ENCODE peak calls at places on chromosomes 3 and 15, in six cellular contexts. J is G401; F is stimulated activated CD8-positive, alpha-beta memory T cell treated with anti-CD3 and anti-CD28 coated beads, Interleukin-4, amount 100 ng/mL, for 48 hours; R is glutamatergic neuron; H is HT-29; V is AG10803. I is an unnamed sample.

GRCh38 chr15:58546066-58546591 is 114.3 kb downstream of the LIPC start:
- DNase-seq in J (no peak), V (no peak), R (no peak), F (no peak), H (no peak), I (no peak)

GRCh38 chr15:50751394-50751793 is 14.1 kb downstream of the SPPL2A start:
- DNase-seq in H (no peak), J (no peak), V (no peak), F (no peak), R (no peak), I (no peak)

GRCh38 chr15:28098766-28099554 is at the start of gene OCA2:
- DNase-seq in V (peak), F (peak), H (no peak), J (peak), R (peak), I (peak)

GRCh38 chr3:141384157-141384556 is 15.9 kb downstream of the ZBTB38 start:
- DNase-seq in R (no peak), H (no peak), F (no peak), J (no peak), V (peak), I (no peak)

GRCh38 chr15:31374489-31374888 is 47.9 kb downstream of the KLF13 start:
- DNase-seq in V (peak), F (no peak), H (no peak), R (no peak), J (no peak), I (no peak)

GRCh38 chr3:143122089-143122430 is 2.5 kb downstream of the CHST2 start:
- DNase-seq in H (no peak), V (no peak), J (no peak), F (no peak), R (no peak), I (no peak)

GRCh38 chr3:190432216-190432615 is 17.5 kb downstream of the TMEM207 start:
- DNase-seq in R (no peak), J (no peak), V (peak), H (no peak), F (no peak), I (no peak)

GRCh38 chr3:160755776-160756304 is at the start of gene PPM1L:
- DNase-seq in V (peak), R (peak), H (peak), J (peak), F (peak), I (peak)

GRCh38 chr3:150546226-150547044 is at the start of the genes EIF2A and SERP1:
- DNase-seq in F (peak), R (peak), J (peak), H (peak), V (peak), I (peak)

GRCh38 chr3:130705501-130705900 is 41.1 kb downstream of the PIK3R4 start:
- DNase-seq in H (peak), R (no peak), F (no peak), V (no peak), J (no peak), I (no peak)

GRCh38 chr15:71153823-71154524 is 38.7 kb downstream of the THSD4 start:
- DNase-seq in F (no peak), V (peak), H (no peak), R (no peak), J (no peak), I (no peak)

GRCh38 chr3:43674345-43675085 is 16.2 kb upstream of the ABHD5 start:
- DNase-seq in V (no peak), J (no peak), R (no peak), F (no peak), H (no peak), I (no peak)

GRCh38 chr3:187198490-187198889 is 1.2 kb downstream of the RTP1 start:
- DNase-seq in H (no peak), R (no peak), F (no peak), J (no peak), V (no peak), I (no peak)

GRCh38 chr3:184338538-184338945 is 1.1 kb downstream of the FAM131A start:
- DNase-seq in J (peak), R (peak), V (peak), F (no peak), H (no peak), I (no peak)

I was measured in activated CD8-positive, alpha-beta memory T cell treated with anti-CD3 and anti-CD28 coated beads, Interleukin-2, amount 50 U/mL, for 48 hours.